ENCODE peak calls at places on chromosome 3, in four cellular contexts. Q, H, X and I are unnamed samples.

GRCh38 chr3:52055537-52056351 is 627 bp downstream of the DUSP7 start:
- DNase-seq in Q (peak; percentile 59), H (peak; percentile 22), X (peak; percentile 48), I (peak; percentile 76)

GRCh38 chr3:107464037-107464436 is 58.7 kb upstream of the BBX start:
- DNase-seq in Q (no peak), H (no peak), X (no peak), I (no peak)

GRCh38 chr3:194266658-194267005 is 84.5 kb downstream of the CPN2 start:
- DNase-seq in Q (no peak), H (no peak), X (no peak), I (no peak)

GRCh38 chr3:50627407-50628051 is 10.6 kb downstream of the MAPKAPK3 start:
- DNase-seq in Q (peak; percentile 35), H (peak; percentile 98), X (no peak), I (peak; percentile 70)

GRCh38 chr3:8875831-8876230 is 87.4 kb downstream of the RAD18 start:
- DNase-seq in Q (peak; percentile 23), H (no peak), X (no peak), I (no peak)

GRCh38 chr3:123535580-123535979 is 49.3 kb downstream of the HACD2 start:
- DNase-seq in Q (peak; percentile 44), H (peak; percentile 28), X (no peak), I (no peak)

GRCh38 chr3:144112036-144112435 is 140.4 kb downstream of the DIPK2A start:
- DNase-seq in Q (no peak), H (no peak), X (no peak), I (no peak)

GRCh38 chr3:195366200-195366910 is 76.5 kb downstream of the ACAP2 start:
- DNase-seq in Q (no peak), H (no peak), X (no peak), I (no peak)

GRCh38 chr3:193145248-193145647 is 95.8 kb upstream of the PLAAT1 start:
- DNase-seq in Q (no peak), H (no peak), X (no peak), I (no peak)

GRCh38 chr3:174441588-174442316 is 417.4 kb upstream of the NAALADL2 start:
- DNase-seq in Q (peak; percentile 45), H (no peak), X (no peak), I (no peak)

GRCh38 chr3:189756651-189757078 is 125.5 kb downstream of the TP63 start:
- DNase-seq in Q (no peak), H (no peak), X (no peak), I (no peak)